ENCODE peak calls at places on chromosomes 4 and X, in four cellular contexts. L is astrocyte of the spinal cord, C is tibial nerve, F is A673. O is an unnamed sample.

GRCh38 chr4:150942539-150942938 is 72.5 kb downstream of the LRBA start:
- DNase-seq in L (no peak), C (no peak), F (no peak), O (no peak)

GRCh38 chr4:36712013-36712412 is 430.6 kb downstream of the DTHD1 start:
- DNase-seq in L (peak; percentile 42), C (no peak), F (peak; percentile 15), O (no peak)

GRCh38 chrX:40012800-40013682 is 84.7 kb downstream of the BCOR start:
- DNase-seq in L (peak; percentile 59), C (peak; percentile 28), F (peak; percentile 49), O (no peak)

GRCh38 chrX:471239-471638 is 84.5 kb upstream of the PPP2R3B start:
- DNase-seq in L (no peak), C (no peak), F (no peak), O (no peak)

GRCh38 chr4:8427761-8428287 is 12.7 kb downstream of the ACOX3 start:
- DNase-seq in L (peak; percentile 26), C (peak; percentile 23), F (peak; percentile 12), O (no peak)

GRCh38 chr4:53855886-53856260 is 208.5 kb downstream of the CHIC2 start:
- DNase-seq in L (peak; percentile 84), C (no peak), F (no peak), O (no peak)

GRCh38 chr4:129362685-129363274 is 266.8 kb downstream of the C4orf33 start:
- DNase-seq in L (peak; percentile 79), C (peak; percentile 74), F (peak; percentile 76), O (peak; percentile 69)

GRCh38 chr4:65538571-65538970 is 131.7 kb downstream of the EPHA5 start:
- DNase-seq in L (peak; percentile 79), C (no peak), F (peak; percentile 74), O (no peak)

GRCh38 chr4:42296196-42296595 is 101.1 kb upstream of the SHISA3 start:
- DNase-seq in L (no peak), C (no peak), F (no peak), O (no peak)

GRCh38 chrX:70479197-70479969 is 34.7 kb downstream of the DLG3 start:
- DNase-seq in L (peak; percentile 83), C (no peak), F (no peak), O (no peak)

GRCh38 chr4:148565801-148566200 is 123.6 kb upstream of the NR3C2 start:
- DNase-seq in L (no peak), C (no peak), F (no peak), O (no peak)

DNA sequence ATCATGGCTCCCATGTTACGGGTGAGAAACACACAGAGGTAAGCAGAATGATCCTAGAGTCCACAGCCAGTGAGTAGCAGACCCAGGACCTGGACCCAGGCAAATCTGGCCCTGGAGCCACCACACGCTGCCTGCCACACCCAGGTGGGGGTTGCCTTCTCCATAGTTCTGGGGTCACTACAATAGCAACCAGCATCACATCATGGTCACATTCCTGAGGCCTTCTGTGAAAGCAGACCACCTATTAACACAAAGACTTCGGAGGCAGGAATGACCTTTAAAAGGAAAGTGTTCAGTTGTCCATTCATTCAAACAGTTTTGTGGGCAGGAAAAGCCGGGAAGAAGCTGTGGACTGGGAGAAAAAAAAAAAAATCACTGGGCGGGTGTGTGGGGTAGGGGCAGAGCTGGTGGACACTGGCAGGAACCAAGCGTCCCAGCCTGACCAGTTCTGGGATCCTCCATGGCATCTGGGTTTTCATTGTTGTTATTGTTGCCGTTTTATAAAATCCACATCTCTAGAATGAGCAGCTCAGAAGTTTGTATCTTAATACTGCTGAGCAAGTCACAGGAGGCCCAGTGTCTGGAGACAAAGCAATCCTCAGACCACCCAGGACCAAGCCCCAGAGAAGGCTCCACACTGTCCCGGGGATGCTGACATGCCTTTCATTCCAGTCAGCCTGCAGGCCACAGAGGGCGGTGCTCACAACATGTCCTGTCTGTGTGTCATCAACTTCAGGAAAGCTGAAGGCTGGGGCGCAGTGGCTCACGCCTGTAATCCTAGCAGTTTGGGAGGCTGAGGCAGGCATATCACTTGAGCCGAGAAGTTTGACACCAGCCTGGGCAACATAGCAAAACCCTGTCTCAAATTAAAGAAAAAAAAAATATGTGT is 67.0 kb downstream of the SEL1L3 start:
- DNase-seq in L (peak; percentile 77), C (no peak), F (no peak), O (peak; percentile 40)
- TF ChIP-seq CTCF in L (peak; percentile 5), C (no peak), F (no peak), O (no peak)

GRCh38 chrX:44945736-44946135 is 72.7 kb downstream of the KDM6A start:
- DNase-seq in L (no peak), C (no peak), F (peak; percentile 12), O (no peak)
- TF ChIP-seq CTCF in L (peak; percentile 1), C (no peak), F (peak; percentile 21), O (no peak)

DNA sequence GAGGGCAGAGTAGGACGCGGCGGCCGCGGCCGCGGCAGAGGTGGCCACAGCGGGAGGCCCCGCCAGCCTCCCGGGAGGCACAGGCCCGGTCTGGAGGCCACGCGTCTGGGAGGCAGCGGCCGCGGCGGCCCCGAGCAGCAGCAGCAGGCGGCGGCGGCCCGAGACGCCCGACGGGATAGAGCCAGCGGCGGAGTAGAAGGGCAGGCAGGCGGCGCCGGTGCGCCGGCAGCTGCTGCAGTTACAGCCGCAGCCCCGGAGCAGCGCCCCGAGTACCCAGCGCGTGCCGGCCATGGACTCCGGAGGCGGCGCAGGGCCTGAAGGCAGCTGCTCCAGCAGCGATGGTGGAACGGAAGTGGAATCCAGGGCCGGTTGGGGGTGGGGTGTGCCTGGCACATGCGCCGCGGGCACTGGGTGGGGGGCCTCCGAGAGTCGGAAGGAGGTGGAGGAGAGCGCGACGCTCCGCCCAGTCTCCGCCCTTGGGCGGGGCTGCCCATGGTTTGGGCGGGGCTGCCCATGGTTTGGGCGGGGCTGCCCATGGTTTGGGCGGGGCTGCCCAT is at the start of gene GRSF1:
- DNase-seq in L (peak; percentile 96), C (peak; percentile 87), F (peak; percentile 88), O (peak; percentile 88)
- TF ChIP-seq CTCF in L (peak; percentile 19), C (peak; percentile 33), F (no peak), O (no peak)

DNA sequence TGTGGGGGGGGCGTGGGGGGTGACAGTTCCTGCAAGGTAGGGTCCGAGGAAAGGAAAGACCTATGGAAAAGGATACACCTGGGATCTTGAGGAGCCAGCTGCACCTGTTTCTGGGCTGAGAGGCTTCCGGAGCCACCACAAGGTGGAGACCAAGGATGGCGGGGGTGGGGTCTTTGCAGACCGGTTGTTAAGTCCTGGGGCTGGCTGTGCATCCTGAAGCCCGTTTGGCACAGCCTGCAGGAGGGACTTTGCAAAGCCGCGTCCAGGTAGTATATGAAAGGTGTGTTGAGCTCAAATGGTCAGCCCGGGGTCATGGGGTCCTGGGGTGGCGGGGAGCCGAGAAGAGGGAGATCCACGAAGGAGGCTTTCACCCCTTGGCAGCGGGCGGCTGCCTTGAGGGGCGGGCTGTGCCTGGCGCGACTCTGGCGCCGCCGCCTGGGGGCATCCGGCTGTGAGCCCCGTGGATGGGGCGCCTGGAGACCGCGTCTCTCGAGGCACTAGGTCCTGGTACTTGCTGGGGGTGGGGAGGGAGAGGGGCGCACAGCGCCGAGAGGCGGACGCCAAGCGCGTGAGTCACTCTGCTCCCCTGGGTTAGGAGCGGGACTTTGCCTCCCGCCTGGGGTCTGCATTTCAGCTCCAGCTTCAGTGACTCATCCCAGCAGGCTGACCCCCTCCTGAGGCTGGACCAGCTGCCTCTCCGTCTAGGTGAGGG is 58.2 kb upstream of the DYNLT3 start:
- DNase-seq in L (peak; percentile 78), C (no peak), F (peak; percentile 90), O (peak; percentile 4)
- TF ChIP-seq CTCF in L (peak; percentile 36), C (no peak), F (peak; percentile 61), O (no peak)

DNA sequence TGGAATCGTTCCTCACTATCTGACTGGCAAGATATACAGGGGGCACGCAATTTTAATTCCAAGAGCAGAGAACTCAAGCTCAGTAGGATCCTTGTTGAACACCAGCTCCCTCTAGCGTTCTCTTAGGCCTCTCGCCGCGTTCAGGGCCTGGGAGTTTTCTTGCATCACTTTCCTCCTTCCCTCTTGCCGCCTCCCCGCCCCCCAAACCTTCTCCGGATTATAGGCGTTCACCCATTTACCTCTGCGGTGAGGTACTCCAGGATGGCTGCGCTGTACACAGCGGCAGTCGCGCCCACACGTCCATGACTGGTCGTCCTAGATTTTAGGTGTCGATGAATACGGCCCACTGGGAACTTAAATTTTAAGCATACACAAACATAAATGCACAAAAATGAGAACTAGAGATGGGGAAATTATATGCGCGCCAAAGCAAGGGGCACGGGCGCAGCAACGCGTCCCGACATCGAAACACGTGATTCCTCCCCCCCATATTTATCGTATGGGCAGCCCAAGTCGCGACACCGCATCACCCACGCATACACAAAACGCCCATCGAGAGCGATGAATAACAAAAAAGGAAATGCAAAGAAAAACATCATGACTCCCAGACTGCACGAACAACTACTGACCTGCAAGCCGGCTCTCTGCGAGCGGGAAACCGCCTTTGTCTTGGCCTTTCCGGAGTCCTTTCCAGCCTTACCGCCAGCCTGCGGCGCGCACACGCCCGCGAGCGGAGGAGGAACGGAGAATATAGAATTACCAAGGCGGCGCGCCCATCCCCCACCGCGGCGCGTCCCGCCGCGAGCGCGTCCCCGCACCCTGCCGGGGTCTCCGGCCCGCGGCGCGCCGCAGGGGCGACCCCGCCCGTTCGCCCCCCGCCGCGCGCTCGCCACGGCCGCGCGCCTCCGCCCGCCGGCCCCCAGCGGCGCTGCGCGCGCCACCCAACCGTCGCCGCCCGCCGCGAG is 759 bp downstream of the H2AZ1 start:
- DNase-seq in L (peak; percentile 94), C (peak; percentile 93), F (peak; percentile 97), O (peak; percentile 81)
- TF ChIP-seq CTCF in L (peak; percentile 93), C (peak; percentile 85), F (peak; percentile 88), O (peak; percentile 85)

GRCh38 chr4:136186650-136187049 is 1345.6 kb downstream of the PCDH18 start:
- DNase-seq in L (no peak), C (no peak), F (no peak), O (no peak)

GRCh38 chr4:136183513-136183912 is 1348.8 kb downstream of the PCDH18 start:
- DNase-seq in L (no peak), C (no peak), F (no peak), O (no peak)
- TF ChIP-seq CTCF in L (no peak), C (no peak), F (no peak), O (no peak)

O was measured in neural crest cell.